ENCODE peak calls at places on chromosomes 2 and 18, in eight cellular contexts. S is cardiac fibroblast, J is kidney, N is gastrocnemius medialis, I is IMR-90, T is pancreas, D is epithelial cell of esophagus, Y is right cardiac atrium. G is an unnamed sample.

GRCh38 chr2:208573559-208573958 is 167.0 kb downstream of the PTH2R start:
- DNase-seq in S (no peak), J (no peak), N (no peak), I (no peak), T (no peak), D (no peak), Y (no peak), G (no peak)

GRCh38 chr2:232476791-232477190 is 10.8 kb downstream of the ECEL1 start:
- DNase-seq in S (no peak), J (peak), N (no peak), I (no peak), T (no peak), D (no peak), Y (no peak), G (no peak)

GRCh38 chr2:223314831-223315230 is 262.8 kb downstream of the KCNE4 start:
- DNase-seq in S (no peak), J (no peak), N (no peak), I (peak), T (no peak), D (no peak), Y (no peak), G (no peak)

GRCh38 chr2:40401896-40402295 is 50.0 kb downstream of the SLC8A1 start:
- DNase-seq in S (peak), J (no peak), N (no peak), I (peak), T (no peak), D (peak), Y (no peak), G (peak)

GRCh38 chr2:229714080-229714735 is at the start of gene DNER:
- DNase-seq in S (no peak), J (peak), N (no peak), I (no peak), T (peak), D (peak), Y (peak), G (no peak)

GRCh38 chr2:142989276-142990204 is 112.1 kb downstream of the KYNU start:
- DNase-seq in S (peak), J (no peak), N (no peak), I (peak), T (no peak), D (peak), Y (no peak), G (no peak)

GRCh38 chr2:197130318-197130717 is 180.3 kb downstream of the ANKRD44 start:
- DNase-seq in S (no peak), J (no peak), N (no peak), I (no peak), T (no peak), D (no peak), Y (no peak), G (no peak)

GRCh38 chr18:58911766-58912165 is 47.1 kb downstream of the ZNF532 start:
- DNase-seq in S (peak), J (no peak), N (no peak), I (peak), T (no peak), D (no peak), Y (no peak), G (no peak)

GRCh38 chr2:96152301-96153165 is 7.3 kb upstream of the DUSP2 start:
- DNase-seq in S (no peak), J (no peak), N (no peak), I (no peak), T (no peak), D (no peak), Y (no peak), G (no peak)

GRCh38 chr2:152762202-152762601 is 43.8 kb downstream of the ARL6IP6 start:
- DNase-seq in S (peak), J (no peak), N (no peak), I (peak), T (no peak), D (peak), Y (peak), G (peak)

GRCh38 chr18:2846638-2847340 is at the start of gene EMILIN2:
- DNase-seq in S (peak), J (peak), N (peak), I (peak), T (peak), D (peak), Y (peak), G (no peak)

GRCh38 chr2:30259827-30260679 is 28.7 kb downstream of the LBH start:
- DNase-seq in S (no peak), J (peak), N (no peak), I (no peak), T (no peak), D (no peak), Y (no peak), G (no peak)

GRCh38 chr2:238155761-238156694 is 2.7 kb upstream of the ERFE start:
- DNase-seq in S (peak), J (peak), N (no peak), I (peak), T (no peak), D (no peak), Y (peak), G (no peak)

GRCh38 chr18:63317556-63317946 is 2.0 kb downstream of the BCL2 start:
- DNase-seq in S (no peak), J (no peak), N (no peak), I (no peak), T (no peak), D (no peak), Y (no peak), G (no peak)

GRCh38 chr18:45275367-45276113 is 339.7 kb upstream of the SLC14A2 start:
- DNase-seq in S (peak), J (no peak), N (no peak), I (peak), T (no peak), D (peak), Y (no peak), G (no peak)

GRCh38 chr2:169362346-169363026 is at the start of gene LRP2:
- DNase-seq in S (peak), J (peak), N (no peak), I (no peak), T (peak), D (no peak), Y (peak), G (no peak)

GRCh38 chr2:190088917-190089316 is 26.4 kb upstream of the MSTN start:
- DNase-seq in S (peak), J (no peak), N (no peak), I (peak), T (peak), D (peak), Y (no peak), G (peak)

GRCh38 chr18:44128365-44128764 is 552.3 kb upstream of the SETBP1 start:
- DNase-seq in S (peak), J (no peak), N (no peak), I (peak), T (no peak), D (peak), Y (no peak), G (no peak)

GRCh38 chr2:46521215-46521683 is 41.9 kb downstream of the TMEM247 start:
- DNase-seq in S (peak), J (no peak), N (peak), I (peak), T (no peak), D (no peak), Y (peak), G (peak)

GRCh38 chr18:8960740-8961657 is 141.5 kb upstream of the NDUFV2 start:
- DNase-seq in S (peak), J (no peak), N (no peak), I (peak), T (no peak), D (peak), Y (no peak), G (no peak)

GRCh38 chr18:34661464-34662087 is 48.5 kb upstream of the DTNA start:
- DNase-seq in S (peak), J (no peak), N (no peak), I (peak), T (no peak), D (peak), Y (no peak), G (no peak)

GRCh38 chr18:47063070-47063469 is 27.6 kb upstream of the ELOA2 start:
- DNase-seq in S (no peak), J (no peak), N (no peak), I (no peak), T (no peak), D (no peak), Y (no peak), G (no peak)

GRCh38 chr2:47083485-47083884 is 71.6 kb downstream of the STPG4 start:
- DNase-seq in S (no peak), J (no peak), N (no peak), I (no peak), T (no peak), D (no peak), Y (no peak), G (no peak)

GRCh38 chr2:46878886-46879285 is 36.7 kb downstream of the MCFD2 start:
- DNase-seq in S (peak), J (peak), N (no peak), I (peak), T (no peak), D (no peak), Y (peak), G (no peak)

GRCh38 chr18:27599202-27599829 is 414.2 kb upstream of the CHST9 start:
- DNase-seq in S (peak), J (no peak), N (no peak), I (peak), T (peak), D (peak), Y (peak), G (no peak)

GRCh38 chr2:105568323-105568610 is 169.4 kb upstream of the FHL2 start:
- DNase-seq in S (no peak), J (no peak), N (no peak), I (no peak), T (no peak), D (no peak), Y (no peak), G (no peak)

GRCh38 chr18:73283032-73283431 is 415.2 kb upstream of the NETO1 start:
- DNase-seq in S (no peak), J (no peak), N (no peak), I (peak), T (no peak), D (peak), Y (no peak), G (no peak)

GRCh38 chr2:117704818-117705217 is 109.7 kb upstream of the DDX18 start:
- DNase-seq in S (no peak), J (no peak), N (no peak), I (no peak), T (no peak), D (no peak), Y (no peak), G (no peak)

GRCh38 chr2:113675885-113676284 is 48.8 kb downstream of the RABL2A start:
- DNase-seq in S (no peak), J (no peak), N (no peak), I (no peak), T (no peak), D (no peak), Y (peak), G (no peak)

GRCh38 chr18:25351773-25352628 is at the start of gene ZNF521:
- DNase-seq in S (peak), J (peak), N (peak), I (peak), T (peak), D (peak), Y (peak), G (peak)

GRCh38 chr2:6538607-6539006 is 327.1 kb downstream of the CMPK2 start:
- DNase-seq in S (no peak), J (no peak), N (no peak), I (peak), T (no peak), D (peak), Y (no peak), G (no peak)

GRCh38 chr2:43887176-43887575 is 48.4 kb downstream of the ABCG8 start:
- DNase-seq in S (no peak), J (no peak), N (no peak), I (no peak), T (peak), D (no peak), Y (no peak), G (no peak)

GRCh38 chr2:237727363-237727762 is 71.2 kb upstream of the RBM44 start:
- DNase-seq in S (no peak), J (peak), N (no peak), I (peak), T (no peak), D (peak), Y (no peak), G (no peak)

GRCh38 chr2:238379096-238379810 is 47.5 kb upstream of the ASB1 start:
- DNase-seq in S (peak), J (no peak), N (no peak), I (peak), T (no peak), D (peak), Y (no peak), G (peak)

GRCh38 chr2:84906900-84907714 is 1.7 kb downstream of the TMSB10 start:
- DNase-seq in S (peak), J (peak), N (peak), I (peak), T (peak), D (peak), Y (peak), G (no peak)

GRCh38 chr2:176569574-176569973 is 300.3 kb downstream of the MTX2 start:
- DNase-seq in S (no peak), J (no peak), N (no peak), I (no peak), T (no peak), D (no peak), Y (no peak), G (no peak)

GRCh38 chr18:26549486-26550435 is 1.4 kb upstream of the KCTD1 start:
- DNase-seq in S (peak), J (peak), N (peak), I (peak), T (peak), D (peak), Y (peak), G (peak)

GRCh38 chr2:11678306-11678960 is 8.4 kb upstream of the NTSR2 start:
- DNase-seq in S (no peak), J (no peak), N (peak), I (no peak), T (no peak), D (no peak), Y (no peak), G (no peak)

GRCh38 chr18:22171839-22172582 is 2.6 kb downstream of the GATA6 start:
- DNase-seq in S (peak), J (peak), N (no peak), I (no peak), T (no peak), D (peak), Y (peak), G (no peak)
- H3K4me3 ChIP-seq in S (peak), J (peak), N (no peak), I (peak), T (peak), D (no peak), Y (peak), G (peak)

GRCh38 chr2:172931923-172932520 is 143.6 kb upstream of the MAP3K20 start:
- DNase-seq in S (peak), J (no peak), N (peak), I (peak), T (peak), D (peak), Y (peak), G (no peak)

GRCh38 chr2:172928754-172929153 is 146.9 kb upstream of the MAP3K20 start:
- DNase-seq in S (peak), J (no peak), N (no peak), I (peak), T (no peak), D (peak), Y (no peak), G (no peak)

GRCh38 chr2:172929644-172930043 is 146.0 kb upstream of the MAP3K20 start:
- DNase-seq in S (peak), J (no peak), N (no peak), I (no peak), T (no peak), D (peak), Y (no peak), G (no peak)

GRCh38 chr2:172930871-172931255 is 144.8 kb upstream of the MAP3K20 start:
- DNase-seq in S (no peak), J (no peak), N (no peak), I (no peak), T (no peak), D (no peak), Y (no peak), G (no peak)

GRCh38 chr2:172931256-172931894 is 144.3 kb upstream of the MAP3K20 start:
- DNase-seq in S (peak), J (no peak), N (no peak), I (peak), T (no peak), D (peak), Y (peak), G (no peak)
- H3K4me3 ChIP-seq in S (no peak), J (no peak), N (peak), I (no peak), T (no peak), D (no peak), Y (peak), G (no peak)

GRCh38 chr2:154696771-154697170 is 1.7 kb upstream of the KCNJ3 start:
- DNase-seq in S (no peak), J (no peak), N (no peak), I (no peak), T (no peak), D (no peak), Y (no peak), G (no peak)

GRCh38 chr2:154697422-154698237 is 865 bp upstream of the KCNJ3 start:
- DNase-seq in S (no peak), J (peak), N (no peak), I (no peak), T (peak), D (no peak), Y (peak), G (no peak)

GRCh38 chr2:154698789-154699559 is 479 bp downstream of the KCNJ3 start:
- DNase-seq in S (no peak), J (peak), N (no peak), I (no peak), T (no peak), D (no peak), Y (peak), G (no peak)

GRCh38 chr2:154699560-154699901 is 1.0 kb downstream of the KCNJ3 start:
- DNase-seq in S (no peak), J (no peak), N (no peak), I (no peak), T (no peak), D (no peak), Y (peak), G (no peak)

DNA sequence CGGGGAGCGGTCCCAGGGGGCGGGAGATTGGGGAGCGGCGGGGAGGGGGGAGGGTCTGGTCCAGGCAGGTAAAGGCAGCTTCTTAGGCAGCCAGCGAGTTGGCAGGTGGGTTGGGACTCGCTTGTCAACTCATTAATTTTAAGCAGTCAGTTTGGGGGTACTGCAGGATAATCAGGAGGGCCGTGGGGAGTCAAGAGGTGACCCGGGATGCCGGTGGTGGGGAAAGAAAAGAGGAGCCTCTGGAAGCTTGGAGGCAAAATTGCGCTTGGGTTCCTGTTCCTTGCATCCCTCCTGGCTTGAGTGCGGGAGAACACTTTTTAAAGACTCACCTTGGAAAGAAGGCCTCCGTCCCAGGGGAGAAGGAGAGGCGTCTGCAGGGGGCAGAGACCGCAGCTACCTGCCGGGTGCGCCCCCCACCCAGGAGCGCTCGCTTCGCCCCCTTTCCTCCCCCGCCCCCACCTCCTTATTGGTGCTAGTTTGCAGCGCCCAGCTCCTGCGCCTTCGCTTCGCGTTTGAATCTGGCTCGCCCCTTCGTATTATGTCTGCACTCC is at the start of gene KCNJ3:
- DNase-seq in S (no peak), J (no peak), N (no peak), I (no peak), T (no peak), D (no peak), Y (no peak), G (no peak)
- H3K4me3 ChIP-seq in S (peak), J (peak), N (peak), I (no peak), T (peak), D (no peak), Y (peak), G (no peak)

DNA sequence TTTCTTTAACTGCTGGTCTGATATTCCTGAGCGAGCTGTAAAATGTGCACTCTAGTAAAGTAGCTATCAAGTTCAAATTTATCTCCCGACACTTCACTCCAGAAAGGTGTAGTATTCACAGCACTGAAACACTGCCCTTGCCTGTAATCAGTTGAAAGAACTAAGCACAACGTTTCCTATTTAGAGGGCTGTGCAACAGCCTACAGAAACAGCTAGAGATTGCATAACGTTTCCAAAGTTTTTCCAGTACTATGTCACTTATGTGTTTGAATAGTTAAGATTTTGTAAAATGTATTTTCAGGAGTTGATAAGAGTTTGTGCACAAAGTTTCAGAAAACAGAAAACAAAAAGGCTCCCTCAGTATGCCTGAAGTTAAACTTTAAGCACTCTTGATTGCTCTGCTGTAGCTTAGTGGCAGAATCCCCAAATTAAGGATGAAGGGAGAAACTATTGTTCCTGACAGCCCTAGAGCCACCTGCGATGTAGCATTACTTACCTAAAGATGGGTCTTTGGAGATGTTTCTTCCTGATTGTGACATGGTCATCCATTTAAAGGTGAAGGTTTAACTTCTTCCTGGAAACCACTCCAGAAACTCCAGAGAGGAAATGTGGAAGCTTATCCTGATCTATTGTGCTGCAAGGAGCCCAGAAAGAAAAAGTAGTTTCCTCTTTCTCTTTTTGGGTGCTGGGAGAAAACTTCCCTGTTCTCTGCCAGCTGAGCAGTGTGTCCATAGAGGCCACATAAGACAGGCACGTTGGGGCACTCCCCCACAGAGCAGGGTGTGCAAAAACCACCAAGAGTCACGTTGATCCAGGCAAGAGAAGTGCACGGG is 538 bp downstream of the PDE1A start:
- DNase-seq in S (peak), J (no peak), N (no peak), I (peak), T (no peak), D (no peak), Y (peak), G (no peak)
- H3K4me3 ChIP-seq in S (peak), J (peak), N (peak), I (peak), T (peak), D (no peak), Y (peak), G (no peak)

GRCh38 chr2:221573430-221574230 is 1.5 kb upstream of the EPHA4 start:
- DNase-seq in S (peak), J (peak), N (peak), I (peak), T (peak), D (peak), Y (peak), G (no peak)
- H3K4me3 ChIP-seq in S (peak), J (peak), N (peak), I (peak), T (peak), D (peak), Y (peak), G (peak)

GRCh38 chr2:20349457-20350034 is 1.1 kb downstream of the PUM2 start:
- DNase-seq in S (no peak), J (no peak), N (no peak), I (peak), T (no peak), D (peak), Y (no peak), G (no peak)

GRCh38 chr2:20350105-20350712 is 435 bp downstream of the PUM2 start:
- DNase-seq in S (peak), J (peak), N (peak), I (no peak), T (peak), D (peak), Y (no peak), G (no peak)

GRCh38 chr2:20343128-20343527 is 7.5 kb downstream of the PUM2 start:
- DNase-seq in S (no peak), J (no peak), N (no peak), I (peak), T (no peak), D (peak), Y (no peak), G (no peak)

GRCh38 chr2:20348542-20348941 is 2.1 kb downstream of the PUM2 start:
- DNase-seq in S (no peak), J (no peak), N (no peak), I (no peak), T (no peak), D (no peak), Y (no peak), G (no peak)

GRCh38 chr2:20346565-20347127 is 4.0 kb downstream of the PUM2 start:
- DNase-seq in S (no peak), J (no peak), N (no peak), I (peak), T (no peak), D (no peak), Y (no peak), G (no peak)
- H3K4me3 ChIP-seq in S (no peak), J (peak), N (no peak), I (no peak), T (no peak), D (no peak), Y (no peak), G (no peak)

G was measured in AG09309.